ENCODE peak calls at places on chromosome 13, in six cellular contexts. One of them, this sample, is unnamed. For H3K9me3, the result is how much of the 10 kb centered on the place peaks cover.

GRCh38 chr13:97348569-97349100 is 85.3 kb upstream of the RAP2A start:
- DNase-seq in heart left ventricle: no peak
- DNase-seq in IMR-90: no peak
- DNase-seq in aorta: no peak
- DNase-seq in DND-41: no peak
- DNase-seq in CD4-positive, alpha-beta T cell: no peak
- DNase-seq in this sample: no peak

GRCh38 chr13:75691183-75691582 is 55.1 kb downstream of the LMO7 start:
- DNase-seq in heart left ventricle: no peak
- DNase-seq in CD4-positive, alpha-beta T cell: no peak
- DNase-seq in IMR-90: peak
- DNase-seq in aorta: no peak
- DNase-seq in DND-41: no peak
- DNase-seq in this sample: no peak

GRCh38 chr13:26324867-26325266 is 70.9 kb downstream of the CDK8 start:
- DNase-seq in DND-41: no peak
- DNase-seq in CD4-positive, alpha-beta T cell: no peak
- DNase-seq in IMR-90: peak
- DNase-seq in heart left ventricle: no peak
- DNase-seq in aorta: no peak
- DNase-seq in this sample: no peak

GRCh38 chr13:27450921-27451461 is 627 bp upstream of the MTIF3 start:
- DNase-seq in CD4-positive, alpha-beta T cell: no peak
- DNase-seq in IMR-90: peak
- DNase-seq in heart left ventricle: peak
- DNase-seq in aorta: peak
- DNase-seq in DND-41: peak
- DNase-seq in this sample: peak

GRCh38 chr13:100464006-100464405 is 124.6 kb downstream of the GGACT start:
- DNase-seq in DND-41: no peak
- DNase-seq in aorta: no peak
- DNase-seq in IMR-90: no peak
- DNase-seq in heart left ventricle: no peak
- DNase-seq in CD4-positive, alpha-beta T cell: no peak
- DNase-seq in this sample: no peak

GRCh38 chr13:28763887-28764286 is 45.1 kb upstream of the SLC46A3 start:
- DNase-seq in CD4-positive, alpha-beta T cell: no peak
- DNase-seq in IMR-90: no peak
- DNase-seq in aorta: no peak
- DNase-seq in heart left ventricle: no peak
- DNase-seq in DND-41: peak
- DNase-seq in this sample: no peak

GRCh38 chr13:66933994-66934393 is 296.1 kb downstream of the PCDH9 start:
- DNase-seq in CD4-positive, alpha-beta T cell: no peak
- DNase-seq in DND-41: no peak
- DNase-seq in aorta: no peak
- DNase-seq in IMR-90: peak
- DNase-seq in heart left ventricle: no peak
- DNase-seq in this sample: no peak

GRCh38 chr13:48201044-48201443 is 32.0 kb upstream of the ITM2B start:
- DNase-seq in IMR-90: no peak
- DNase-seq in DND-41: no peak
- DNase-seq in heart left ventricle: no peak
- DNase-seq in CD4-positive, alpha-beta T cell: no peak
- DNase-seq in aorta: no peak
- DNase-seq in this sample: no peak

GRCh38 chr13:63864171-63864902 is 2448.7 kb upstream of the PCDH20 start:
- DNase-seq in DND-41: no peak
- DNase-seq in heart left ventricle: no peak
- DNase-seq in aorta: no peak
- DNase-seq in CD4-positive, alpha-beta T cell: no peak
- DNase-seq in IMR-90: peak
- DNase-seq in this sample: no peak

GRCh38 chr13:98972059-98972458 is 5.8 kb downstream of the DOCK9 start:
- DNase-seq in IMR-90: no peak
- DNase-seq in DND-41: no peak
- DNase-seq in heart left ventricle: no peak
- DNase-seq in CD4-positive, alpha-beta T cell: no peak
- DNase-seq in aorta: no peak
- DNase-seq in this sample: no peak

GRCh38 chr13:50388481-50388880 is 373.2 kb downstream of the KCNRG start:
- DNase-seq in IMR-90: no peak
- DNase-seq in heart left ventricle: no peak
- DNase-seq in CD4-positive, alpha-beta T cell: no peak
- DNase-seq in aorta: no peak
- DNase-seq in DND-41: no peak
- DNase-seq in this sample: no peak

GRCh38 chr13:97302611-97303010 is 80.5 kb downstream of the MBNL2 start:
- DNase-seq in aorta: no peak
- DNase-seq in heart left ventricle: no peak
- DNase-seq in DND-41: no peak
- DNase-seq in CD4-positive, alpha-beta T cell: no peak
- DNase-seq in IMR-90: no peak
- DNase-seq in this sample: no peak

GRCh38 chr13:90477194-90477593 is 870.3 kb upstream of the MIR17HG start:
- DNase-seq in CD4-positive, alpha-beta T cell: no peak
- DNase-seq in IMR-90: no peak
- DNase-seq in heart left ventricle: no peak
- DNase-seq in DND-41: no peak
- DNase-seq in aorta: no peak
- DNase-seq in this sample: no peak

GRCh38 chr13:76043882-76044281 is 407.8 kb downstream of the LMO7 start:
- DNase-seq in CD4-positive, alpha-beta T cell: no peak
- DNase-seq in IMR-90: no peak
- DNase-seq in heart left ventricle: no peak
- DNase-seq in DND-41: no peak
- DNase-seq in aorta: no peak
- DNase-seq in this sample: no peak

GRCh38 chr13:97205971-97206370 is 16.2 kb upstream of the MBNL2 start:
- DNase-seq in DND-41: no peak
- DNase-seq in CD4-positive, alpha-beta T cell: no peak
- DNase-seq in aorta: no peak
- DNase-seq in heart left ventricle: no peak
- DNase-seq in IMR-90: peak
- DNase-seq in this sample: no peak

GRCh38 chr13:37618554-37618953 is 20.0 kb upstream of the POSTN start:
- DNase-seq in DND-41: no peak
- DNase-seq in aorta: no peak
- DNase-seq in CD4-positive, alpha-beta T cell: no peak
- DNase-seq in heart left ventricle: no peak
- DNase-seq in IMR-90: peak
- DNase-seq in this sample: no peak

GRCh38 chr13:98014766-98015165 is 61.3 kb downstream of the IPO5 start:
- DNase-seq in IMR-90: peak
- DNase-seq in DND-41: no peak
- DNase-seq in CD4-positive, alpha-beta T cell: no peak
- DNase-seq in aorta: no peak
- DNase-seq in heart left ventricle: no peak
- DNase-seq in this sample: no peak

GRCh38 chr13:41413907-41414306 is 43.4 kb upstream of the RGCC start:
- DNase-seq in DND-41: no peak
- DNase-seq in IMR-90: no peak
- DNase-seq in CD4-positive, alpha-beta T cell: no peak
- DNase-seq in aorta: no peak
- DNase-seq in heart left ventricle: no peak
- DNase-seq in this sample: no peak

GRCh38 chr13:50712882-50713281 is 130.6 kb downstream of the DLEU7 start:
- DNase-seq in CD4-positive, alpha-beta T cell: no peak
- DNase-seq in aorta: no peak
- DNase-seq in DND-41: no peak
- DNase-seq in IMR-90: no peak
- DNase-seq in heart left ventricle: no peak
- DNase-seq in this sample: no peak

GRCh38 chr13:54628383-54628782 is 1599.8 kb downstream of the OLFM4 start:
- DNase-seq in heart left ventricle: no peak
- DNase-seq in DND-41: no peak
- DNase-seq in aorta: no peak
- DNase-seq in IMR-90: no peak
- DNase-seq in CD4-positive, alpha-beta T cell: no peak
- DNase-seq in this sample: no peak

GRCh38 chr13:54636231-54636630 is 1607.6 kb downstream of the OLFM4 start:
- DNase-seq in IMR-90: no peak
- DNase-seq in heart left ventricle: no peak
- DNase-seq in CD4-positive, alpha-beta T cell: no peak
- DNase-seq in DND-41: no peak
- DNase-seq in aorta: no peak
- DNase-seq in this sample: no peak

GRCh38 chr13:54637377-54637776 is 1608.8 kb downstream of the OLFM4 start:
- DNase-seq in IMR-90: no peak
- DNase-seq in CD4-positive, alpha-beta T cell: no peak
- DNase-seq in heart left ventricle: no peak
- DNase-seq in aorta: no peak
- DNase-seq in DND-41: no peak
- DNase-seq in this sample: no peak

GRCh38 chr13:54627973-54628372 is 1599.4 kb downstream of the OLFM4 start:
- DNase-seq in IMR-90: no peak
- DNase-seq in aorta: no peak
- DNase-seq in heart left ventricle: no peak
- DNase-seq in DND-41: no peak
- DNase-seq in CD4-positive, alpha-beta T cell: no peak
- DNase-seq in this sample: no peak

GRCh38 chr13:54633461-54633860 is 1604.8 kb downstream of the OLFM4 start:
- DNase-seq in aorta: no peak
- DNase-seq in DND-41: no peak
- DNase-seq in CD4-positive, alpha-beta T cell: no peak
- DNase-seq in heart left ventricle: no peak
- DNase-seq in IMR-90: no peak
- DNase-seq in this sample: no peak
- H3K9me3 ChIP-seq in aorta: under half
- H3K9me3 ChIP-seq in DND-41: under half
- H3K9me3 ChIP-seq in CD4-positive, alpha-beta T cell: under half
- H3K9me3 ChIP-seq in heart left ventricle: under half
- H3K9me3 ChIP-seq in IMR-90: under half
- H3K9me3 ChIP-seq in this sample: under half

DNA sequence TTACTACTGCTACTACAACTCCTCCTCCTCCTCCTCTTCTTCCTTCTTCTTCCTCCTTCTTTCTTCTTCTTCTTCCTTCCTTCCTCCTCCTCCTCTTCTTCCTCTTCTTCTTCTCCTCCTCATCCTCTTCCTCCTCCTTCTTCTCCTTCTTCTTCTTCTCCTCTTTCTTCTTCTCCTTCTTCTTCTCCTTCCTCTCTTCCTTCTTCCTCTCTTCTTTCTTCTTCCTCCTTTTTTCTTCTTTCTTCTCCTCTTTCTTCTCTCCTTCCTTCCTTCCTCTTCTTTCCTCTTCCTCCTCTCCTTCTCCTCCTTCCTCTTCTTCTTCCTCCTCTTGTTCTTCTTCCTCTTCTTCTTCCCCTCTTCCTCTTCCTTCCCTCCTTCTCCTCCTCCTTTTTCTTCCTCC is 94.7 kb upstream of the MYO16 start:
- DNase-seq in CD4-positive, alpha-beta T cell: no peak
- DNase-seq in DND-41: no peak
- DNase-seq in heart left ventricle: no peak
- DNase-seq in aorta: no peak
- DNase-seq in IMR-90: no peak
- DNase-seq in this sample: no peak
- H3K9me3 ChIP-seq in CD4-positive, alpha-beta T cell: under half
- H3K9me3 ChIP-seq in DND-41: under half
- H3K9me3 ChIP-seq in heart left ventricle: under half
- H3K9me3 ChIP-seq in aorta: under half
- H3K9me3 ChIP-seq in IMR-90: under half
- H3K9me3 ChIP-seq in this sample: under half

GRCh38 chr13:42860485-42860884 is 79.1 kb downstream of the FAM216B start:
- DNase-seq in DND-41: no peak
- DNase-seq in heart left ventricle: no peak
- DNase-seq in IMR-90: no peak
- DNase-seq in aorta: no peak
- DNase-seq in CD4-positive, alpha-beta T cell: no peak
- DNase-seq in this sample: no peak
- H3K9me3 ChIP-seq in DND-41: under half
- H3K9me3 ChIP-seq in heart left ventricle: under half
- H3K9me3 ChIP-seq in IMR-90: under half
- H3K9me3 ChIP-seq in aorta: under half
- H3K9me3 ChIP-seq in CD4-positive, alpha-beta T cell: under half
- H3K9me3 ChIP-seq in this sample: under half

GRCh38 chr13:110964229-110965037 is 49.6 kb upstream of the ANKRD10 start:
- DNase-seq in heart left ventricle: no peak
- DNase-seq in CD4-positive, alpha-beta T cell: no peak
- DNase-seq in DND-41: no peak
- DNase-seq in aorta: no peak
- DNase-seq in IMR-90: no peak
- DNase-seq in this sample: no peak
- H3K9me3 ChIP-seq in heart left ventricle: under half
- H3K9me3 ChIP-seq in CD4-positive, alpha-beta T cell: under half
- H3K9me3 ChIP-seq in DND-41: under half
- H3K9me3 ChIP-seq in aorta: under half
- H3K9me3 ChIP-seq in IMR-90: under half
- H3K9me3 ChIP-seq in this sample: under half